ENCODE peak calls at places on chromosome 1, in four cellular contexts. A is K562, W is H1, M is GM12878. H is an unnamed sample.

GRCh38 chr1:2046225-2046917 is 3.8 kb upstream of the PRKCZ start:
- DNase-seq in A (peak), W (peak), M (no peak), H (peak)

GRCh38 chr1:53638641-53639035 is 100.3 kb downstream of the GLIS1 start:
- DNase-seq in A (no peak), W (no peak), M (no peak), H (no peak)

GRCh38 chr1:165773324-165773965 is 4.8 kb upstream of the TMCO1 start:
- DNase-seq in A (no peak), W (no peak), M (no peak), H (peak)

GRCh38 chr1:207282496-207283380 is 38.7 kb upstream of the CD55 start:
- DNase-seq in A (no peak), W (no peak), M (no peak), H (no peak)

GRCh38 chr1:201190624-201191051 is at the start of gene IGFN1:
- DNase-seq in A (no peak), W (no peak), M (no peak), H (no peak)

GRCh38 chr1:208788013-208788412 is 543.8 kb upstream of the PLXNA2 start:
- DNase-seq in A (no peak), W (no peak), M (no peak), H (no peak)

GRCh38 chr1:244778356-244778755 is 57.1 kb upstream of the COX20 start:
- DNase-seq in A (no peak), W (no peak), M (no peak), H (no peak)

GRCh38 chr1:98870959-98871903 is 133.4 kb downstream of the PLPPR5 start:
- DNase-seq in A (no peak), W (no peak), M (peak), H (no peak)

GRCh38 chr1:203629509-203630082 is 3.0 kb downstream of the ATP2B4 start:
- DNase-seq in A (peak), W (no peak), M (no peak), H (no peak)

GRCh38 chr1:237416924-237417655 is 375.1 kb downstream of the RYR2 start:
- DNase-seq in A (no peak), W (no peak), M (no peak), H (no peak)

GRCh38 chr1:197145451-197146029 is 929 bp downstream of the ASPM start:
- DNase-seq in A (no peak), W (no peak), M (no peak), H (no peak)

GRCh38 chr1:101507547-101507971 is 270.7 kb downstream of the S1PR1 start:
- DNase-seq in A (no peak), W (no peak), M (no peak), H (no peak)

GRCh38 chr1:93349231-93350135 is 3.8 kb downstream of the DR1 start:
- DNase-seq in A (no peak), W (no peak), M (no peak), H (peak)

GRCh38 chr1:12528021-12528852 is 89.8 kb downstream of the DHRS3 start:
- DNase-seq in A (peak), W (no peak), M (no peak), H (peak)

GRCh38 chr1:207407655-207408256 is 46.4 kb upstream of the CR2 start:
- DNase-seq in A (peak), W (no peak), M (no peak), H (no peak)

GRCh38 chr1:30634507-30634906 is 88.9 kb downstream of the MATN1 start:
- DNase-seq in A (no peak), W (no peak), M (no peak), H (no peak)

GRCh38 chr1:23574265-23574754 is 15.0 kb upstream of the ID3 start:
- DNase-seq in A (no peak), W (no peak), M (peak), H (no peak)

GRCh38 chr1:62722796-62723195 is 34.6 kb upstream of the DOCK7 start:
- DNase-seq in A (no peak), W (no peak), M (peak), H (no peak)

GRCh38 chr1:11501491-11501897 is 22.5 kb downstream of the DISP3 start:
- DNase-seq in A (peak), W (no peak), M (no peak), H (no peak)

GRCh38 chr1:230641900-230642262 is 400 bp upstream of the COG2 start:
- DNase-seq in A (no peak), W (no peak), M (no peak), H (no peak)

GRCh38 chr1:156149374-156150106 is 3.8 kb upstream of the SEMA4A start:
- DNase-seq in A (peak), W (peak), M (peak), H (no peak)

GRCh38 chr1:156146749-156147405 is 6.5 kb upstream of the SEMA4A start:
- DNase-seq in A (no peak), W (no peak), M (no peak), H (no peak)

GRCh38 chr1:156150107-156151000 is 3.0 kb upstream of the SEMA4A start:
- DNase-seq in A (no peak), W (no peak), M (no peak), H (no peak)

GRCh38 chr1:156146006-156146748 is 7.2 kb upstream of the SEMA4A start:
- DNase-seq in A (peak), W (no peak), M (peak), H (peak)

DNA sequence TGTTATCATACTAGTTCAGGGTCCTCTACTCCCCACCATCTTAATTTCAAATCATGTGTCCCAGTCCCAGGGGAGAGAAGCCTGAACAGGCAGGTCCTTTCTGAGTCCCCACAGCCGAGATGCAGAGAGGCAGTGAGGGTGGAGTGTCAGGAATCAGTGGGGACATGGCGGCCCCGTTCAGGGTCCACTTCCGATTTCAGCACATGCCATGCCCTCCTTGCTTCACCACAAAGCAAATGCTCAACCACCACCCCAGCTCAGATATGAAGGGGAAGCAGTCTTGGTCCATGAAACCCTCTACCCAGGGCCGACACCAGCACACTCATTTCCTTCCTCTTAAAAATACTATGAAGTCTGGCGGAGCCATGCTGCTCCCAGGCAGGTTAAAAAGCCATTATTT is 5.1 kb upstream of the SEMA4A start:
- DNase-seq in A (no peak), W (no peak), M (peak), H (no peak)
- TF ChIP-seq HDAC2 in A (no peak), W (no peak), M (no peak), H (no peak)

DNA sequence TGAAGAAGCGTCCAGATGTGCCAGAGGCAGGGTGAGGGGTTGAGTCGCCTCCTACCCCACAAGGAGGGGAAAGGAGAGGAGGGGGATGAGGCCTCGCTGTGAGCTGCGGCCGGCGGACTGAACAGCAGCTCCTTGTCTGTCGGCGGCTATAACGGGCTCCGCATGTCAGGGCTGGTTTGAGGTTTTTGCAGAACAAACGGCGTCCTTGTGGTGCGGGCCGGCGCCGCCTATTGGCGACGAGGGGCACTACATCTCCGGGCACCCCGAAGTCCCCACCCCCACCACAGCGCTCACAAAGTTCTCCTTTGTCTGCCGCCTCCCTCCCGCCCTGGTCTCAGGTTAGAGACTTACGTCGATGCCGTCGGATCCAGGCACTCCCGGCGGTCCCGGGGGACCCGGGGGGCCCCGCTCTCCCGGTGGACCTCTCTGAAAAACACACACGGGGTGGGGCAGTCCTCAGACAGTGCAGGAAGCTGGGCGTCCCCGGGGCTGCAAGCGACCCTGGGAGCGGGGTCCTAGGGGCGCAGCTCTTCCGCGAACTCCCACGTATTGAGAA is 1.8 kb downstream of the COL9A2 start:
- DNase-seq in A (peak), W (peak), M (peak), H (peak)
- TF ChIP-seq POLR2AphosphoS5 in A (no peak), W (no peak), M (peak), H (peak)

GRCh38 chr1:56099766-56100165 is 479.6 kb downstream of the PLPP3 start:
- DNase-seq in A (no peak), W (no peak), M (no peak), H (no peak)
- TF ChIP-seq HDAC2 in A (no peak), W (no peak), M (no peak), H (no peak)

GRCh38 chr1:220370041-220370700 is 97.9 kb upstream of the RAB3GAP2 start:
- DNase-seq in A (no peak), W (no peak), M (no peak), H (no peak)
- TF ChIP-seq POLR2AphosphoS5 in A (no peak), W (no peak), M (no peak), H (no peak)

GRCh38 chr1:231861541-231862481 is 235.2 kb downstream of the DISC1 start:
- DNase-seq in A (no peak), W (no peak), M (no peak), H (no peak)
- TF ChIP-seq HDAC2 in A (no peak), W (no peak), M (no peak), H (no peak)

DNA sequence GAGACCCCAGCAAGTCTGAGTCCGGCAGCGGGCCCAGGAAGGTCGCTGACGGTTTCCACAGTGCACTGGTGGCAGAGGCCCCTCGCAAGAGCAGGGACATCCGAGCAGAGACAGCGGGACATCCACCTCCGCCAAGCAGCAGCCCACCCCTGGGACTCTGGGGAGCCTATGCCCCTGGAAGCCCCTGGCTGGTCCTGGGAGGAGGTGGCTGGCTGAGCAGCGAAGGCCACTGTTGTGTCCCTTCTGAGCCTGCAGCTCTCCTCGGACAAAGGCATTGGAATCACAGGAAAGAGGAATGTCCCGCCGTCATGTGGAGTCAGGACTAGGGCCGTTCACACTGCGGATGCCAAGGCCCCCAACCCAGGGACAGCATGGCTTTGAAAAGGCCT is 1.5 kb downstream of the MEGF6 start:
- DNase-seq in A (no peak), W (no peak), M (no peak), H (no peak)
- TF ChIP-seq POLR2AphosphoS5 in A (no peak), W (no peak), M (no peak), H (no peak)

GRCh38 chr1:178941261-178941689 is 70.4 kb upstream of the ANGPTL1 start:
- DNase-seq in A (no peak), W (no peak), M (no peak), H (no peak)

GRCh38 chr1:178942285-178943218 is 71.7 kb upstream of the ANGPTL1 start:
- DNase-seq in A (no peak), W (no peak), M (no peak), H (no peak)

GRCh38 chr1:178940022-178940765 is 69.3 kb upstream of the ANGPTL1 start:
- DNase-seq in A (no peak), W (no peak), M (no peak), H (no peak)

GRCh38 chr1:178939328-178939727 is 68.5 kb upstream of the ANGPTL1 start:
- DNase-seq in A (no peak), W (no peak), M (no peak), H (no peak)

DNA sequence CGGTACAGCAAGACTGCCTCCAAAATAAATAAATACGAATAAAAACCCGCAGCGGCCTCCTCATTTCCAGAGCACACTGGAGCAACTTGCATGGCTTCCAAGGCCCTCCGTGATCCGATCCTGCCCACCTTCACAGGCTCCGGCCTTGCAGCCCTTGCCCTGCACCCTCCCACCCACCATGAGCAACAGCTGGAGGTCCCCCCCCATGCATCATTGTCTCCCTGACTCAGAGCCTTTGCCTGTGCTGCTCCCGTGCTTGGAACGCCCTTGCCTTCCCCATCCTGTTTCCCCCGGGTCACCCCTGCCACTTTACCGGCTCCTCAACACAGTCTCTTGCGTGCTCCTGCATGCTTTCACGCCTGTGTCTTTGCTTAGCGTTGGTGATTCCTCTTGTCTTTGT is 71.0 kb upstream of the ANGPTL1 start:
- DNase-seq in A (no peak), W (no peak), M (no peak), H (no peak)
- TF ChIP-seq HDAC2 in A (no peak), W (no peak), M (no peak), H (no peak)

DNA sequence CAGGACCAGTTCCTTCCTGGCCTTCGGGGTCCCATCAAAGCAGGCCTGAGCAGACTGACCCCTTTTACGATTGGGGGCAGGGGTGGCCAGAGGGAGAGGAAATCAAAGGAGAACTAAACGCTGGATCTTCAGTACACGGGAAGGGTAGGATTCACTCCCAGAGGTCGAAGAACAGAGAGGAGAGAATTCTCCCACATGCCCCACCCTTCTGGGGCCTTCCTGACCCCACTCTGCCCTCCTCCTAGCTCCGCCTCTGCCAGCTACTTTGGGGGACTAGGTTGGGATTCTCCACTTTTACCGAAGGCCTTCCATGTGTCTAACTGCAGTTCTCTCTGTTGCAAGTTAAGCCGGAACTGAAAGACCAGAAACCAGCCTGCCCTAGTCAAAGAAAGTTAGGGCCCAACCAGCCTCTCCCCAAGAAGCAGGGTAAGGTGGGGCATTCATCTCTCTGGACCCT is 654 bp upstream of the ARHGEF2 start:
- DNase-seq in A (peak), W (no peak), M (no peak), H (no peak)
- TF ChIP-seq POLR2AphosphoS5 in A (no peak), W (no peak), M (no peak), H (no peak)

DNA sequence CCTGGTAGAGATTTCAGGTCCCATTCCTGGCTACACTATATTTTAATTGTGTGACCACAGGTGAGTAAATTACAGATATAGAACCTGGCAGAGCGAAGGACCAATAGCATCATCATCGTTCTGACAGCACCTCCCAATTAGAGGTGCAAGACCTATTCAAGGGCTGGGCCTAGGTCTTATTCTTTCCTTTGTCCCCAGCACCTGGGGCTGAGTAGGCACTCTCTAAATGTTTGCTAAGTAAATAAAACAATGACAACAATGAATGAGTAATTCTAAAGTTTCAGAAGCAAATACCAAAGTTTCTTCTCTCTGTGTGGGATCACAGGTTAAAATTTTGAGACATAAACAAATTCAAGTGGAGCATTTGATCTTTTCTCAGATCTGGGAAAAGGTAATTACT is 32.7 kb downstream of the BEND5 start:
- DNase-seq in A (no peak), W (no peak), M (no peak), H (no peak)
- TF ChIP-seq HDAC2 in A (no peak), W (no peak), M (no peak), H (no peak)